ENCODE peak calls at places on chromosomes 7 and 10, in six cellular contexts. F, B, H, R, P and V are unnamed samples. For H3K9me3, the result is how much of the 10 kb centered on the place peaks cover.

GRCh38 chr10:69057951-69058297 is 30.0 kb upstream of the SRGN start:
- DNase-seq in P (no peak), F (no peak), H (no peak), R (peak), B (no peak), V (no peak)

GRCh38 chr7:16344927-16345326 is 76.4 kb downstream of the CRPPA start:
- DNase-seq in R (no peak), B (no peak), P (no peak), F (no peak), H (no peak), V (no peak)

GRCh38 chr7:1665721-1666250 is 4.3 kb upstream of the ELFN1 start:
- DNase-seq in P (peak), F (peak), B (peak), H (peak), R (no peak), V (peak)

GRCh38 chr10:132910901-132911711 is 31.3 kb downstream of the CFAP46 start:
- DNase-seq in P (peak), H (no peak), B (no peak), R (no peak), F (no peak), V (peak)

GRCh38 chr7:142263598-142264380 is 5.9 kb upstream of the PRSS58 start:
- DNase-seq in H (no peak), F (no peak), R (peak), B (no peak), P (no peak), V (no peak)

GRCh38 chr7:110590415-110590814 is 500.5 kb upstream of the LRRN3 start:
- DNase-seq in P (peak), R (no peak), H (no peak), B (no peak), F (no peak), V (no peak)

GRCh38 chr10:80468002-80468401 is 13.9 kb downstream of the TSPAN14 start:
- DNase-seq in P (peak), F (peak), R (peak), H (peak), B (peak), V (no peak)

GRCh38 chr7:44969049-44969700 is 9.6 kb downstream of the MYO1G start:
- DNase-seq in R (no peak), F (no peak), P (no peak), H (no peak), B (no peak), V (peak)

GRCh38 chr10:124222298-124223000 is 129.1 kb upstream of the CHST15 start:
- DNase-seq in B (no peak), P (no peak), H (no peak), R (no peak), F (no peak), V (no peak)

GRCh38 chr10:130359711-130360110 is 223.5 kb downstream of the GLRX3 start:
- DNase-seq in H (peak), R (no peak), P (no peak), F (no peak), B (no peak), V (no peak)

GRCh38 chr7:1188720-1189294 is 28.8 kb upstream of the ZFAND2A start:
- DNase-seq in B (no peak), P (no peak), R (no peak), F (no peak), H (no peak), V (no peak)

GRCh38 chr10:78805176-78805575 is 263.6 kb upstream of the ZMIZ1 start:
- DNase-seq in P (peak), R (peak), H (no peak), B (peak), F (peak), V (no peak)

GRCh38 chr10:18737236-18737635 is 78.0 kb downstream of the ARL5B start:
- DNase-seq in P (no peak), H (no peak), F (no peak), R (no peak), B (no peak), V (no peak)

GRCh38 chr10:72318383-72319262 is 36.1 kb downstream of the DNAJB12 start:
- DNase-seq in P (no peak), R (no peak), F (no peak), B (no peak), H (no peak), V (no peak)

GRCh38 chr10:102597131-102597891 is 47.0 kb upstream of the TRIM8 start:
- DNase-seq in P (no peak), H (no peak), B (no peak), R (no peak), F (peak), V (no peak)

GRCh38 chr10:18359839-18360238 is 219.6 kb downstream of the CACNB2 start:
- DNase-seq in B (no peak), P (no peak), R (no peak), H (no peak), F (no peak), V (no peak)

GRCh38 chr7:40101201-40101600 is 33.2 kb downstream of the MPLKIP start:
- DNase-seq in H (no peak), F (no peak), R (no peak), P (no peak), B (no peak), V (no peak)

GRCh38 chr10:310976-311639 is 175.9 kb downstream of the ZMYND11 start:
- DNase-seq in F (no peak), R (no peak), P (no peak), B (no peak), H (no peak), V (no peak)

GRCh38 chr10:17428616-17429097 is 25.7 kb downstream of the ST8SIA6 start:
- DNase-seq in R (no peak), H (no peak), P (no peak), B (no peak), F (no peak), V (no peak)

GRCh38 chr10:14414901-14415300 is 84.2 kb upstream of the FRMD4A start:
- DNase-seq in H (no peak), F (no peak), R (no peak), P (no peak), B (no peak), V (no peak)

GRCh38 chr7:130180571-130180971 is 24.6 kb downstream of the TMEM209 start:
- DNase-seq in R (no peak), H (no peak), P (no peak), B (no peak), F (no peak), V (no peak)

GRCh38 chr10:12708921-12709320 is 292.6 kb downstream of the CCDC3 start:
- DNase-seq in F (peak), R (peak), P (no peak), B (no peak), H (no peak), V (no peak)

GRCh38 chr10:129372168-129372567 is 94.9 kb upstream of the MGMT start:
- DNase-seq in R (no peak), B (no peak), P (no peak), F (no peak), H (no peak), V (no peak)

GRCh38 chr7:116165717-116166116 is 44.6 kb upstream of the TES start:
- DNase-seq in R (no peak), F (no peak), B (no peak), H (no peak), P (no peak), V (no peak)

GRCh38 chr7:142632291-142633134 is 116.8 kb upstream of the PRSS1 start:
- DNase-seq in B (no peak), R (peak), H (no peak), P (peak), F (peak), V (no peak)

GRCh38 chr10:12960939-12961338 is 40.6 kb downstream of the CCDC3 start:
- DNase-seq in F (no peak), P (no peak), R (no peak), B (no peak), H (no peak), V (no peak)

GRCh38 chr7:47188653-47189315 is 393.1 kb downstream of the TNS3 start:
- DNase-seq in P (no peak), F (no peak), B (no peak), H (no peak), R (no peak), V (no peak)

GRCh38 chr7:122300607-122301079 is 3.9 kb downstream of the FEZF1 start:
- DNase-seq in H (no peak), R (no peak), P (peak), B (no peak), F (no peak), V (no peak)

GRCh38 chr10:21935439-21936023 is 68.0 kb downstream of the DNAJC1 start:
- DNase-seq in P (no peak), R (no peak), F (no peak), H (no peak), B (no peak), V (no peak)
- H3K4me3 ChIP-seq in P (no peak), R (no peak), F (no peak), H (no peak), B (no peak), V (no peak)

GRCh38 chr10:101066890-101067355 is 5.1 kb downstream of the KAZALD1 start:
- DNase-seq in H (no peak), R (no peak), F (peak), B (no peak), P (no peak), V (no peak)

GRCh38 chr10:101065479-101066145 is 3.8 kb downstream of the KAZALD1 start:
- DNase-seq in R (no peak), H (no peak), F (no peak), P (no peak), B (no peak), V (no peak)

GRCh38 chr10:101067356-101068083 is 5.7 kb downstream of the KAZALD1 start:
- DNase-seq in P (peak), H (peak), R (peak), B (peak), F (peak), V (no peak)

GRCh38 chr10:101064415-101065030 is 2.7 kb downstream of the KAZALD1 start:
- DNase-seq in B (no peak), P (no peak), H (no peak), F (no peak), R (no peak), V (no peak)

GRCh38 chr10:101066146-101066889 is 4.5 kb downstream of the KAZALD1 start:
- DNase-seq in P (peak), R (peak), F (peak), H (peak), B (peak), V (no peak)
- H3K27ac ChIP-seq in P (peak), R (peak), F (peak), H (peak), B (peak), V (peak)

GRCh38 chr10:27601937-27602538 is 97.9 kb downstream of the RAB18 start:
- DNase-seq in P (no peak), R (no peak), H (no peak), B (no peak), F (no peak), V (no peak)
- H3K9me3 ChIP-seq in P (under half), R (under half), H (under half), B (under half), F (under half), V (under half)

DNA sequence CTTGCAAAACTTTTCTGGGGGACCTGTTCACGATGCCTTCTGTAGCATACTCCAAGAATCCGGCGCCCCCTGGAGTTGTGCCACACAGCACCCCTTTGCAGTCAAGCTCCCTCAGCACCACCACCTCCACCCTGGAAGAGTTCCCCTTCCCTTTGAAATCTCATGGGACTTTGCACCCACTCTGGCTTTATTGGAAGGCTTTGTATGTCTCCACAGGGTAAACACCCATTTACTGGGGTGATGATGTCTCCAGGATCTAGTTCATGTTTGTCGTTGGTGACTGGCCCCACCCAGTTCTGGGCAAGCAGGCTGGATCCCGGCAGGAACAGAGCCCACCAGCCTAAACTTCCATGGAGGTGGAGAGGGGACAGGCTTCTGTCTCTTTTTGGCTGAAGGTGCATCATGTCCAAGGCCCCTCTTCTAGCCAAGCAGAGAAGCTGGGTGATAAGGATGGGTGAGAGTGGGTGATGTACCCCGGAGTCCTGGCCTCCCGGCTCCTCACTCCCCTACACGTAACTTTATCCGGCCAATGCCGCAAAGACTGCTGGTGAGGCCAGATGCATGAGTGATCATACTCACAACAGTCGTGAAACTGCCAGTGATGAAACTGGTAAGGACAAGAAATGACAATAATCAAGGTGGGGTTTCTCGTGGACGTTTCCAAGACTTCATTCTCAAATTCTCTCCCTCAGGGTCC is 727 bp upstream of the CLDN4 start:
- DNase-seq in B (no peak), H (no peak), R (no peak), P (no peak), F (no peak), V (no peak)
- H3K4me3 ChIP-seq in B (no peak), H (peak), R (no peak), P (peak), F (no peak), V (no peak)

GRCh38 chr10:105026566-105026965 is 385.5 kb downstream of the SORCS3 start:
- DNase-seq in P (no peak), B (no peak), R (no peak), H (no peak), F (no peak), V (no peak)
- H3K27ac ChIP-seq in P (no peak), B (no peak), R (no peak), H (no peak), F (no peak), V (no peak)

DNA sequence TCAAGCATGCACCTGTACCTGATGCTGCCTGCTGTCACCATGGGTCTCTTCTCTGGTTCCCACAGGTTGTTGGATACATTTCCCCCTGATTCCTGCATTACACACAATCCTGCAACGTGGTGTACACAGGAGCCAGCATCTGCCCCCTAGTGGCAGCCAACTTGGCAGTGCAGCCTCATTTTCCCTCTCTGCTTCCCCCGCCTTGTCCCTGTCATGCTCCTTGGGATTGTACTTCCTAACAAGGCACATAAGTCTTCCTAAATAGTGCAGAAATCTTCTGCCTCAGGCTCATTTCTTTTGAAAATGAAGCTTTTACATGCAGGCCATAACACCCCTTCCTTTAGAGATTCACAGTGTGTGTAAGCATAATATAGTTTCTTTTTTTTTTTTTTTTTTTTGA is 387.5 kb downstream of the CCSER2 start:
- DNase-seq in F (no peak), B (no peak), P (no peak), H (no peak), R (peak), V (no peak)
- H3K9me3 ChIP-seq in F (under half), B (under half), P (under half), H (under half), R (under half), V (under half)

GRCh38 chr7:2689951-2690705 is 2.1 kb downstream of the AMZ1 start:
- DNase-seq in P (no peak), F (no peak), H (no peak), B (no peak), R (peak), V (no peak)

GRCh38 chr7:2687881-2688318 is at the start of gene AMZ1:
- DNase-seq in P (no peak), B (no peak), H (no peak), R (no peak), F (no peak), V (no peak)

GRCh38 chr7:2689343-2689847 is 1.4 kb downstream of the AMZ1 start:
- DNase-seq in R (no peak), P (no peak), H (no peak), F (no peak), B (no peak), V (no peak)

GRCh38 chr7:2687338-2687869 is 598 bp upstream of the AMZ1 start:
- DNase-seq in H (no peak), R (peak), B (no peak), P (no peak), F (no peak), V (no peak)

GRCh38 chr7:2688409-2689342 is 674 bp downstream of the AMZ1 start:
- DNase-seq in R (no peak), B (no peak), F (no peak), H (no peak), P (no peak), V (no peak)
- H3K4me3 ChIP-seq in R (peak), B (peak), F (peak), H (peak), P (peak), V (peak)

GRCh38 chr10:5576780-5577472 is 52.2 kb downstream of the CALML3 start:
- DNase-seq in R (no peak), P (peak), H (no peak), F (no peak), B (no peak), V (no peak)
- H3K27ac ChIP-seq in R (no peak), P (no peak), H (no peak), F (no peak), B (no peak), V (peak)

GRCh38 chr7:5337047-5337446 is 54.3 kb downstream of the SLC29A4 start:
- DNase-seq in P (no peak), H (no peak), B (no peak), F (no peak), R (no peak), V (no peak)
- H3K9me3 ChIP-seq in P (under half), H (under half), B (under half), F (under half), R (under half), V (under half)